ENCODE peak calls at places on chromosomes 5 and 9, in six cellular contexts. P is neural crest cell, Y is M059J, T is SK-N-MC, B is T-helper 1 cell, K is NCI-H1092. N is an unnamed sample.
A peak's percentile ranks its signal among the peaks of the same experiment; 100 is the strongest.

GRCh38 chr9:122821278-122821952 is 7.0 kb downstream of the PDCL start:
- DNase-seq in P (no peak), K (no peak), T (no peak), B (no peak), Y (no peak), N (no peak)

GRCh38 chr5:139726248-139726647 is 69.4 kb upstream of the PSD2 start:
- DNase-seq in K (no peak), T (no peak), B (no peak), Y (peak; percentile 79), P (no peak), N (peak; percentile 11)

GRCh38 chr5:172093559-172093958 is 87.1 kb upstream of the FBXW11 start:
- DNase-seq in T (no peak), K (no peak), Y (no peak), B (no peak), P (no peak), N (no peak)

GRCh38 chr5:175824621-175825020 is 46.8 kb upstream of the CPLX2 start:
- DNase-seq in K (no peak), T (no peak), B (no peak), P (no peak), Y (no peak), N (no peak)

GRCh38 chr9:133054966-133055365 is 6.8 kb upstream of the CEL start:
- DNase-seq in P (no peak), Y (no peak), T (no peak), K (no peak), B (no peak), N (no peak)

GRCh38 chr9:105264380-105264779 is 19.9 kb downstream of the SLC44A1 start:
- DNase-seq in P (no peak), K (no peak), B (no peak), T (no peak), Y (peak; percentile 88), N (no peak)

GRCh38 chr5:68875351-68875750 is 218.5 kb upstream of the SLC30A5 start:
- DNase-seq in P (no peak), Y (no peak), K (no peak), B (no peak), T (no peak), N (no peak)

GRCh38 chr9:81490605-81491331 is 198.6 kb downstream of the TLE1 start:
- DNase-seq in K (no peak), Y (peak; percentile 95), B (no peak), P (no peak), T (no peak), N (no peak)

GRCh38 chr5:172496671-172497371 is 42.5 kb upstream of the SH3PXD2B start:
- DNase-seq in B (no peak), P (no peak), Y (peak; percentile 68), T (no peak), K (no peak), N (no peak)

GRCh38 chr5:65012411-65012972 is 243.8 kb downstream of the CWC27 start:
- DNase-seq in K (no peak), T (no peak), P (no peak), Y (no peak), B (no peak), N (no peak)

GRCh38 chr9:117365438-117365837 is 49.4 kb downstream of the ASTN2 start:
- DNase-seq in T (no peak), K (no peak), Y (no peak), B (no peak), P (no peak), N (no peak)

GRCh38 chr5:99316484-99316883 is 387.7 kb upstream of the CHD1 start:
- DNase-seq in K (no peak), T (no peak), P (no peak), B (no peak), Y (no peak), N (no peak)